ENCODE peak calls at places on chromosome 16, in seven cellular contexts. T, G, A, N, R, K and D are unnamed samples.

GRCh38 chr16:84637709-84638108 is 10.6 kb upstream of the KLHL36 start:
- DNase-seq in T (no peak), G (no peak), A (no peak), N (no peak), R (no peak), K (no peak), D (no peak)

GRCh38 chr16:88456356-88457292 is 3.5 kb downstream of the ZFPM1 start:
- DNase-seq in T (no peak), G (peak), A (no peak), N (peak), R (no peak), K (no peak), D (no peak)

GRCh38 chr16:57023541-57024249 is 34.3 kb downstream of the NLRC5 start:
- DNase-seq in T (no peak), G (no peak), A (no peak), N (peak), R (no peak), K (no peak), D (no peak)

GRCh38 chr16:67164599-67165061 is at the start of gene HSF4:
- DNase-seq in T (no peak), G (no peak), A (no peak), N (no peak), R (peak), K (no peak), D (no peak)

GRCh38 chr16:3890091-3890490 is 9.6 kb upstream of the CREBBP start:
- DNase-seq in T (no peak), G (no peak), A (no peak), N (no peak), R (no peak), K (no peak), D (no peak)

GRCh38 chr16:12206031-12206748 is 229.7 kb downstream of the SNX29 start:
- DNase-seq in T (no peak), G (no peak), A (no peak), N (no peak), R (no peak), K (no peak), D (no peak)

GRCh38 chr16:67942200-67942509 is 1.8 kb downstream of the LCAT start:
- DNase-seq in T (no peak), G (no peak), A (no peak), N (no peak), R (peak), K (peak), D (peak)

GRCh38 chr16:87662254-87663204 is 60.2 kb downstream of the JPH3 start:
- DNase-seq in T (no peak), G (no peak), A (no peak), N (no peak), R (no peak), K (no peak), D (no peak)

GRCh38 chr16:74280448-74280847 is 16.2 kb upstream of the PSMD7 start:
- DNase-seq in T (no peak), G (no peak), A (no peak), N (no peak), R (no peak), K (no peak), D (no peak)

GRCh38 chr16:19289805-19290490 is 4.4 kb downstream of the CLEC19A start:
- DNase-seq in T (no peak), G (no peak), A (no peak), N (no peak), R (peak), K (no peak), D (no peak)

GRCh38 chr16:58378401-58378800 is 13.9 kb upstream of the GINS3 start:
- DNase-seq in T (no peak), G (no peak), A (no peak), N (no peak), R (no peak), K (no peak), D (no peak)

GRCh38 chr16:4216631-4217030 is 25.2 kb downstream of the SRL start:
- DNase-seq in T (no peak), G (no peak), A (no peak), N (no peak), R (no peak), K (no peak), D (no peak)

GRCh38 chr16:50394215-50394802 is 25.5 kb upstream of the BRD7 start:
- DNase-seq in T (no peak), G (no peak), A (no peak), N (no peak), R (no peak), K (no peak), D (no peak)

GRCh38 chr16:59385953-59386352 is 651.8 kb upstream of the GOT2 start:
- DNase-seq in T (no peak), G (no peak), A (no peak), N (no peak), R (no peak), K (peak), D (peak)

GRCh38 chr16:11283820-11284248 is 2.7 kb upstream of the PRM1 start:
- DNase-seq in T (no peak), G (no peak), A (no peak), N (no peak), R (peak), K (peak), D (no peak)

GRCh38 chr16:58586340-58587030 is 43.1 kb downstream of the CNOT1 start:
- DNase-seq in T (no peak), G (no peak), A (no peak), N (no peak), R (no peak), K (no peak), D (no peak)

GRCh38 chr16:89864421-89864820 is 9.0 kb upstream of the TCF25 start:
- DNase-seq in T (no peak), G (peak), A (no peak), N (no peak), R (no peak), K (peak), D (no peak)

GRCh38 chr16:14263011-14263410 is 191.9 kb downstream of the MRTFB start:
- DNase-seq in T (no peak), G (no peak), A (no peak), N (no peak), R (no peak), K (no peak), D (no peak)

GRCh38 chr16:22665803-22666202 is 148.2 kb upstream of the HS3ST2 start:
- DNase-seq in T (no peak), G (no peak), A (no peak), N (no peak), R (no peak), K (no peak), D (no peak)

GRCh38 chr16:68782198-68783174 is 45.4 kb downstream of the CDH1 start:
- DNase-seq in T (no peak), G (no peak), A (no peak), N (no peak), R (no peak), K (no peak), D (no peak)

GRCh38 chr16:88698694-88699045 is 7.5 kb downstream of the RNF166 start:
- DNase-seq in T (no peak), G (no peak), A (no peak), N (no peak), R (no peak), K (no peak), D (no peak)

GRCh38 chr16:867421-868385 is 67.2 kb upstream of the GNG13 start:
- DNase-seq in T (no peak), G (no peak), A (no peak), N (no peak), R (no peak), K (no peak), D (no peak)

GRCh38 chr16:27321013-27321960 is 7.5 kb downstream of the IL4R start:
- DNase-seq in T (no peak), G (peak), A (peak), N (no peak), R (no peak), K (peak), D (no peak)

GRCh38 chr16:11145173-11145820 is 110.7 kb downstream of the SOCS1 start:
- DNase-seq in T (no peak), G (no peak), A (no peak), N (no peak), R (no peak), K (peak), D (no peak)

GRCh38 chr16:57268804-57269800 is 15.4 kb downstream of the PLLP start:
- DNase-seq in T (no peak), G (no peak), A (no peak), N (no peak), R (no peak), K (no peak), D (no peak)

GRCh38 chr16:81861915-81862314 is 82.8 kb downstream of the PLCG2 start:
- DNase-seq in T (no peak), G (no peak), A (peak), N (no peak), R (no peak), K (no peak), D (no peak)

GRCh38 chr16:19704321-19705130 is 13.5 kb downstream of the KNOP1 start:
- DNase-seq in T (no peak), G (peak), A (no peak), N (no peak), R (no peak), K (peak), D (peak)

GRCh38 chr16:87126403-87127025 is 190.7 kb downstream of the C16orf95 start:
- DNase-seq in T (no peak), G (no peak), A (no peak), N (no peak), R (no peak), K (no peak), D (no peak)